ENCODE peak calls at places on chromosomes 13 and 19, in ten cellular contexts. S is stimulated activated CD8-positive, alpha-beta memory T cell treated with anti-CD3 and anti-CD28 coated beads, Interleukin-15, amount 100 ng/mL, for 4 hours; V is fibroblast of lung; K is AG10803; E is DMS53; B is NCI-H2081; P is upper lobe of right lung; D is activated naive CD4-positive, alpha-beta T cell treated with anti-CD3 and anti-CD28 coated beads for 36 hours; Y is nephron progenitor cell; J is AML-193. C is an unnamed sample.

GRCh38 chr19:48315712-48316111 is 9.6 kb upstream of the EMP3 start:
- DNase-seq in Y (no peak), J (no peak), B (no peak), D (no peak), K (no peak), S (no peak), V (no peak), E (no peak), P (no peak), C (no peak)

GRCh38 chr19:34365463-34366401 is 736 bp downstream of the GPI start:
- DNase-seq in P (peak; percentile 78), B (peak; percentile 1), J (no peak), K (peak; percentile 32), D (peak; percentile 39), V (peak; percentile 35), S (no peak), Y (peak; percentile 36), E (peak; percentile 73), C (no peak)

GRCh38 chr13:46184277-46184699 is 2.3 kb upstream of the LCP1 start:
- DNase-seq in B (peak; percentile 0), K (no peak), J (peak; percentile 85), P (no peak), E (peak; percentile 36), V (no peak), S (peak; percentile 63), D (peak; percentile 88), Y (peak; percentile 45), C (peak; percentile 72)

GRCh38 chr19:13089139-13089856 is 13.4 kb downstream of the LYL1 start:
- DNase-seq in D (peak; percentile 26), J (no peak), Y (no peak), E (peak; percentile 48), S (no peak), P (no peak), V (no peak), K (no peak), B (no peak), C (no peak)

GRCh38 chr19:42028304-42029216 is 34.5 kb upstream of the ATP1A3 start:
- DNase-seq in K (no peak), Y (peak; percentile 53), B (no peak), J (no peak), S (no peak), V (no peak), P (no peak), D (peak; percentile 49), E (peak; percentile 53), C (peak; percentile 33)

GRCh38 chr13:112941349-112941748 is 27.7 kb upstream of the MCF2L start:
- DNase-seq in K (no peak), S (no peak), D (no peak), B (no peak), V (no peak), J (no peak), E (peak; percentile 54), P (no peak), Y (no peak), C (no peak)

GRCh38 chr19:46994141-46994686 is 25.4 kb upstream of the NPAS1 start:
- DNase-seq in V (no peak), Y (no peak), E (no peak), S (no peak), B (no peak), K (no peak), D (no peak), P (no peak), J (no peak), C (no peak)

GRCh38 chr13:90105881-90106496 is 1241.5 kb upstream of the MIR17HG start:
- DNase-seq in Y (no peak), J (no peak), B (no peak), V (peak; percentile 20), D (no peak), P (no peak), E (no peak), K (peak; percentile 82), S (no peak), C (no peak)

GRCh38 chr13:50732712-50733111 is 110.8 kb downstream of the DLEU7 start:
- DNase-seq in K (peak; percentile 86), J (peak; percentile 71), P (no peak), S (no peak), V (peak; percentile 35), Y (no peak), B (no peak), E (no peak), D (no peak), C (no peak)

GRCh38 chr19:45645631-45646344 is 6.6 kb upstream of the EML2 start:
- DNase-seq in Y (peak; percentile 77), J (peak; percentile 73), D (peak; percentile 88), B (peak; percentile 78), P (peak; percentile 84), S (peak; percentile 57), E (peak; percentile 91), V (peak; percentile 83), K (peak; percentile 70), C (peak; percentile 94)

GRCh38 chr19:46946611-46947238 is 72.9 kb upstream of the NPAS1 start:
- DNase-seq in V (no peak), B (no peak), K (no peak), P (no peak), D (no peak), S (no peak), J (no peak), Y (no peak), E (no peak), C (no peak)

GRCh38 chr13:44263920-44264610 is 109.6 kb upstream of the SERP2 start:
- DNase-seq in Y (no peak), K (peak; percentile 16), S (no peak), D (no peak), E (no peak), V (no peak), P (no peak), B (no peak), J (no peak), C (no peak)

GRCh38 chr13:76463314-76463713 is 422.9 kb downstream of the KCTD12 start:
- DNase-seq in B (no peak), V (no peak), P (no peak), D (no peak), J (no peak), E (no peak), Y (no peak), K (no peak), S (no peak), C (no peak)

GRCh38 chr13:80598189-80598588 is 257.3 kb upstream of the SPRY2 start:
- DNase-seq in D (no peak), Y (no peak), E (peak; percentile 0), J (no peak), P (no peak), V (no peak), B (no peak), K (no peak), S (no peak), C (no peak)

GRCh38 chr13:110798595-110798994 is 85.1 kb downstream of the ING1 start:
- DNase-seq in E (peak; percentile 0), D (no peak), J (no peak), P (no peak), K (no peak), V (no peak), B (no peak), S (no peak), Y (no peak), C (no peak)

GRCh38 chr13:23608704-23609413 is 38.6 kb downstream of the TNFRSF19 start:
- DNase-seq in K (peak; percentile 76), J (peak; percentile 3), Y (no peak), V (peak; percentile 55), B (no peak), D (no peak), E (no peak), P (no peak), S (no peak), C (no peak)

GRCh38 chr19:27635401-27635800 is 1577.5 kb downstream of the UQCRFS1 start:
- DNase-seq in J (no peak), P (no peak), D (no peak), K (no peak), S (no peak), B (no peak), E (peak; percentile 4), V (no peak), Y (no peak), C (no peak)

GRCh38 chr13:50016421-50016820 is 1.2 kb downstream of the KCNRG start:
- DNase-seq in E (no peak), B (no peak), S (no peak), V (peak; percentile 78), J (no peak), Y (no peak), P (no peak), D (no peak), K (no peak), C (no peak)

GRCh38 chr19:1250374-1251232 is 2.2 kb downstream of the MIDN start:
- DNase-seq in B (peak; percentile 71), Y (peak; percentile 82), S (no peak), K (peak; percentile 69), V (peak; percentile 85), E (peak; percentile 38), D (peak; percentile 54), P (peak; percentile 86), J (peak; percentile 11), C (peak; percentile 51)

GRCh38 chr13:39512687-39513086 is 90.3 kb downstream of the LHFPL6 start:
- DNase-seq in P (no peak), K (no peak), B (no peak), D (no peak), J (no peak), E (no peak), S (no peak), V (no peak), Y (no peak), C (no peak)

GRCh38 chr13:74774252-74774651 is 640.0 kb upstream of the KLF12 start:
- DNase-seq in V (peak; percentile 62), K (peak; percentile 74), S (no peak), Y (no peak), D (no peak), B (no peak), P (no peak), J (no peak), E (no peak), C (no peak)